ENCODE peak calls at places on chromosomes 11 and 22, in eight cellular contexts. I, J, E, F, G, M, R and W are unnamed samples.

GRCh38 chr22:45101828-45102227 is 61.9 kb upstream of the NUP50 start:
- DNase-seq in I (no peak), J (peak), E (no peak), F (no peak), G (peak), M (no peak), R (peak), W (no peak)

GRCh38 chr11:11089805-11090204 is 232.0 kb upstream of the ZBED5 start:
- DNase-seq in I (no peak), J (no peak), E (no peak), F (no peak), G (no peak), M (no peak), R (no peak), W (no peak)

GRCh38 chr11:27087425-27087824 is 46.8 kb downstream of the BBOX1 start:
- DNase-seq in I (no peak), J (no peak), E (no peak), F (no peak), G (peak), M (no peak), R (no peak), W (no peak)

GRCh38 chr11:36097219-36097650 is 153.4 kb downstream of the LDLRAD3 start:
- DNase-seq in I (no peak), J (no peak), E (no peak), F (no peak), G (no peak), M (no peak), R (no peak), W (no peak)

GRCh38 chr11:133619973-133620372 is 87.7 kb upstream of the OPCML start:
- DNase-seq in I (no peak), J (no peak), E (no peak), F (no peak), G (no peak), M (no peak), R (no peak), W (no peak)

GRCh38 chr11:95835768-95836488 is 45.6 kb downstream of the CEP57 start:
- DNase-seq in I (peak), J (peak), E (peak), F (peak), G (peak), M (no peak), R (peak), W (no peak)

GRCh38 chr11:62054484-62055121 is 69.2 kb upstream of the INCENP start:
- DNase-seq in I (no peak), J (peak), E (no peak), F (no peak), G (no peak), M (no peak), R (no peak), W (peak)

GRCh38 chr11:44611687-44612437 is 46.4 kb downstream of the CD82 start:
- DNase-seq in I (no peak), J (no peak), E (no peak), F (peak), G (no peak), M (no peak), R (peak), W (no peak)

GRCh38 chr22:49659924-49660315 is 167.8 kb downstream of the BRD1 start:
- DNase-seq in I (no peak), J (no peak), E (no peak), F (no peak), G (no peak), M (no peak), R (no peak), W (peak)

GRCh38 chr11:120400564-120401364 is 64.6 kb downstream of the ARHGEF12 start:
- DNase-seq in I (peak), J (peak), E (peak), F (no peak), G (peak), M (no peak), R (no peak), W (peak)

GRCh38 chr11:86513746-86514373 is 139.2 kb downstream of the CCDC81 start:
- DNase-seq in I (no peak), J (no peak), E (no peak), F (no peak), G (no peak), M (no peak), R (no peak), W (no peak)

GRCh38 chr11:1707751-1708150 is 10.8 kb downstream of the KRTAP5-6 start:
- DNase-seq in I (peak), J (no peak), E (no peak), F (no peak), G (no peak), M (no peak), R (no peak), W (no peak)

GRCh38 chr11:104573431-104573830 is 324.8 kb downstream of the CASP12 start:
- DNase-seq in I (peak), J (no peak), E (no peak), F (no peak), G (peak), M (no peak), R (no peak), W (no peak)

GRCh38 chr11:95121687-95122086 is 32.0 kb downstream of the ENDOD1 start:
- DNase-seq in I (no peak), J (no peak), E (no peak), F (no peak), G (no peak), M (no peak), R (no peak), W (no peak)

GRCh38 chr11:82756765-82757650 is 23.3 kb upstream of the FAM181B start:
- DNase-seq in I (no peak), J (no peak), E (no peak), F (no peak), G (no peak), M (no peak), R (no peak), W (no peak)

GRCh38 chr22:31998784-31999435 is 44.2 kb upstream of the SLC5A1 start:
- DNase-seq in I (no peak), J (no peak), E (no peak), F (no peak), G (no peak), M (no peak), R (no peak), W (no peak)

GRCh38 chr11:7436657-7437056 is 48.6 kb upstream of the OLFML1 start:
- DNase-seq in I (no peak), J (no peak), E (no peak), F (no peak), G (no peak), M (no peak), R (no peak), W (no peak)

GRCh38 chr22:30445438-30445936 is 19.9 kb downstream of the MTFP1 start:
- DNase-seq in I (no peak), J (no peak), E (no peak), F (no peak), G (no peak), M (no peak), R (no peak), W (no peak)

GRCh38 chr11:117390743-117391142 is 63.1 kb downstream of the CEP164 start:
- DNase-seq in I (no peak), J (no peak), E (no peak), F (no peak), G (no peak), M (no peak), R (no peak), W (no peak)

GRCh38 chr11:111736191-111736590 is 30.0 kb downstream of the PPP2R1B start:
- DNase-seq in I (peak), J (no peak), E (no peak), F (no peak), G (peak), M (no peak), R (no peak), W (no peak)

GRCh38 chr11:131370090-131370751 is at the start of gene NTM:
- DNase-seq in I (no peak), J (peak), E (no peak), F (no peak), G (no peak), M (no peak), R (no peak), W (peak)

GRCh38 chr11:63937713-63938480 is 905 bp upstream of the NAA40 start:
- DNase-seq in I (no peak), J (peak), E (peak), F (no peak), G (no peak), M (no peak), R (peak), W (no peak)

GRCh38 chr11:120336641-120337132 is 474 bp downstream of the ARHGEF12 start:
- DNase-seq in I (no peak), J (peak), E (no peak), F (peak), G (no peak), M (no peak), R (peak), W (peak)

GRCh38 chr11:57474017-57474750 is 13.9 kb downstream of the RTN4RL2 start:
- DNase-seq in I (no peak), J (no peak), E (no peak), F (no peak), G (no peak), M (no peak), R (peak), W (no peak)

GRCh38 chr11:115222218-115222862 is 281.9 kb downstream of the CADM1 start:
- DNase-seq in I (peak), J (no peak), E (peak), F (no peak), G (peak), M (no peak), R (no peak), W (no peak)

GRCh38 chr11:103529217-103529684 is 420.0 kb downstream of the DYNC2H1 start:
- DNase-seq in I (peak), J (no peak), E (no peak), F (no peak), G (peak), M (no peak), R (no peak), W (no peak)

GRCh38 chr11:134916829-134917228 is 504.8 kb upstream of the B3GAT1 start:
- DNase-seq in I (no peak), J (no peak), E (no peak), F (no peak), G (no peak), M (no peak), R (no peak), W (no peak)

GRCh38 chr22:26553056-26553752 is 36.7 kb downstream of the TPST2 start:
- DNase-seq in I (peak), J (no peak), E (no peak), F (no peak), G (peak), M (no peak), R (no peak), W (no peak)

GRCh38 chr22:43151251-43152000 is at the start of gene TSPO:
- DNase-seq in I (no peak), J (peak), E (no peak), F (peak), G (no peak), M (peak), R (peak), W (peak)